ENCODE peak calls at places on chromosome 2, in eight cellular contexts. H is AG09319, N is B cell, P is RWPE1, C is GM04504, B is ELR, T is body of pancreas, S is neuronal stem cell. W is an unnamed sample.

GRCh38 chr2:199874209-199874608 is 23.2 kb upstream of the FTCDNL1 start:
- DNase-seq in H (no peak), N (no peak), P (no peak), C (no peak), B (no peak), T (no peak), S (no peak), W (no peak)

GRCh38 chr2:40321822-40322221 is 130.1 kb downstream of the SLC8A1 start:
- DNase-seq in H (no peak), N (no peak), P (no peak), C (no peak), B (peak; percentile 39), T (no peak), S (no peak), W (no peak)

GRCh38 chr2:209713219-209713618 is 58.4 kb upstream of the UNC80 start:
- DNase-seq in H (no peak), N (no peak), P (no peak), C (no peak), B (no peak), T (no peak), S (no peak), W (no peak)

GRCh38 chr2:134146620-134147019 is 107.3 kb upstream of the MGAT5 start:
- DNase-seq in H (no peak), N (no peak), P (no peak), C (no peak), B (peak; percentile 31), T (no peak), S (no peak), W (no peak)

GRCh38 chr2:222993920-222994650 is 57.9 kb upstream of the KCNE4 start:
- DNase-seq in H (peak; percentile 94), N (no peak), P (no peak), C (peak; percentile 97), B (peak; percentile 47), T (peak; percentile 61), S (no peak), W (no peak)

GRCh38 chr2:189751080-189751658 is 11.4 kb downstream of the OSGEPL1 start:
- DNase-seq in H (no peak), N (peak; percentile 32), P (peak; percentile 40), C (no peak), B (peak; percentile 69), T (peak; percentile 40), S (peak; percentile 14), W (peak; percentile 48)

GRCh38 chr2:233449921-233450853 is 95.9 kb downstream of the DGKD start:
- DNase-seq in H (no peak), N (no peak), P (no peak), C (no peak), B (no peak), T (no peak), S (no peak), W (no peak)

GRCh38 chr2:121699421-121700328 is 37.0 kb downstream of the NIFK start:
- DNase-seq in H (no peak), N (peak; percentile 62), P (peak; percentile 92), C (peak; percentile 57), B (peak; percentile 92), T (peak; percentile 40), S (no peak), W (peak; percentile 70)

GRCh38 chr2:19068206-19068605 is 290.2 kb downstream of the OSR1 start:
- DNase-seq in H (no peak), N (no peak), P (no peak), C (no peak), B (no peak), T (no peak), S (no peak), W (no peak)

GRCh38 chr2:119820275-119820674 is 60.6 kb downstream of the PTPN4 start:
- DNase-seq in H (no peak), N (no peak), P (peak; percentile 8), C (peak; percentile 76), B (peak; percentile 85), T (no peak), S (no peak), W (no peak)

GRCh38 chr2:104766683-104767082 is 87.2 kb upstream of the POU3F3 start:
- DNase-seq in H (no peak), N (no peak), P (no peak), C (no peak), B (no peak), T (no peak), S (no peak), W (no peak)

GRCh38 chr2:98739020-98739419 is 8.1 kb upstream of the MGAT4A start:
- DNase-seq in H (no peak), N (no peak), P (no peak), C (no peak), B (no peak), T (no peak), S (no peak), W (no peak)

GRCh38 chr2:201882353-201883095 is 76.2 kb downstream of the CDK15 start:
- DNase-seq in H (no peak), N (no peak), P (no peak), C (no peak), B (peak; percentile 71), T (no peak), S (no peak), W (no peak)

GRCh38 chr2:171811229-171811628 is 82.8 kb downstream of the SLC25A12 start:
- DNase-seq in H (peak; percentile 16), N (no peak), P (peak; percentile 26), C (no peak), B (peak; percentile 53), T (no peak), S (no peak), W (no peak)

GRCh38 chr2:216714412-216714775 is 19.0 kb upstream of the IGFBP5 start:
- DNase-seq in H (no peak), N (no peak), P (peak; percentile 72), C (no peak), B (peak; percentile 47), T (no peak), S (no peak), W (no peak)

GRCh38 chr2:160194946-160195345 is 5.1 kb downstream of the ITGB6 start:
- DNase-seq in H (no peak), N (no peak), P (no peak), C (no peak), B (peak; percentile 46), T (no peak), S (no peak), W (no peak)

GRCh38 chr2:216362730-216363129 is 9.6 kb downstream of the MARCHF4 start:
- DNase-seq in H (no peak), N (no peak), P (peak; percentile 96), C (no peak), B (peak; percentile 52), T (no peak), S (no peak), W (no peak)